ENCODE peak calls at places on chromosomes 13 and 19, in seven cellular contexts. One of them, this sample, is unnamed.
A peak's percentile ranks its signal among the peaks of the same experiment; 100 is the strongest.

GRCh38 chr19:35757749-35758608 is at the start of gene PROSER3:
- DNase-seq in body of pancreas: peak; percentile 98
- DNase-seq in IMR-90: peak; percentile 100
- DNase-seq in Peyer's patch: peak; percentile 99
- DNase-seq in dorsolateral prefrontal cortex: peak; percentile 99
- DNase-seq in HFF-Myc: peak; percentile 100
- DNase-seq in nephron progenitor cell: peak; percentile 97
- DNase-seq in this sample: peak; percentile 93

GRCh38 chr19:6238643-6239281 is 41.0 kb downstream of the MLLT1 start:
- DNase-seq in body of pancreas: peak; percentile 57
- DNase-seq in IMR-90: peak; percentile 34
- DNase-seq in Peyer's patch: peak; percentile 50
- DNase-seq in dorsolateral prefrontal cortex: no peak
- DNase-seq in HFF-Myc: no peak
- DNase-seq in nephron progenitor cell: no peak
- DNase-seq in this sample: no peak

GRCh38 chr13:109874921-109875454 is 88.6 kb upstream of the IRS2 start:
- DNase-seq in body of pancreas: no peak
- DNase-seq in IMR-90: peak; percentile 48
- DNase-seq in Peyer's patch: no peak
- DNase-seq in dorsolateral prefrontal cortex: no peak
- DNase-seq in HFF-Myc: no peak
- DNase-seq in nephron progenitor cell: no peak
- DNase-seq in this sample: no peak

GRCh38 chr13:100510208-100510997 is 78.2 kb downstream of the GGACT start:
- DNase-seq in body of pancreas: no peak
- DNase-seq in IMR-90: no peak
- DNase-seq in Peyer's patch: no peak
- DNase-seq in dorsolateral prefrontal cortex: no peak
- DNase-seq in HFF-Myc: no peak
- DNase-seq in nephron progenitor cell: no peak
- DNase-seq in this sample: no peak

GRCh38 chr13:24692541-24692940 is 12.3 kb downstream of the ATP12A start:
- DNase-seq in body of pancreas: no peak
- DNase-seq in IMR-90: peak; percentile 8
- DNase-seq in Peyer's patch: no peak
- DNase-seq in dorsolateral prefrontal cortex: no peak
- DNase-seq in HFF-Myc: no peak
- DNase-seq in nephron progenitor cell: no peak
- DNase-seq in this sample: no peak

GRCh38 chr19:8209965-8210659 is 942 bp downstream of the CERS4 start:
- DNase-seq in body of pancreas: no peak
- DNase-seq in IMR-90: no peak
- DNase-seq in Peyer's patch: no peak
- DNase-seq in dorsolateral prefrontal cortex: no peak
- DNase-seq in HFF-Myc: no peak
- DNase-seq in nephron progenitor cell: peak; percentile 47
- DNase-seq in this sample: peak; percentile 41

GRCh38 chr19:9329999-9330398 is 6.0 kb downstream of the ZNF559 start:
- DNase-seq in body of pancreas: no peak
- DNase-seq in IMR-90: no peak
- DNase-seq in Peyer's patch: no peak
- DNase-seq in dorsolateral prefrontal cortex: no peak
- DNase-seq in HFF-Myc: no peak
- DNase-seq in nephron progenitor cell: no peak
- DNase-seq in this sample: no peak

GRCh38 chr19:4295972-4296771 is 6.0 kb downstream of the TMIGD2 start:
- DNase-seq in body of pancreas: peak; percentile 18
- DNase-seq in IMR-90: no peak
- DNase-seq in Peyer's patch: no peak
- DNase-seq in dorsolateral prefrontal cortex: peak; percentile 66
- DNase-seq in HFF-Myc: no peak
- DNase-seq in nephron progenitor cell: no peak
- DNase-seq in this sample: no peak

GRCh38 chr13:34678154-34678553 is 263.9 kb upstream of the NBEA start:
- DNase-seq in body of pancreas: no peak
- DNase-seq in IMR-90: no peak
- DNase-seq in Peyer's patch: no peak
- DNase-seq in dorsolateral prefrontal cortex: no peak
- DNase-seq in HFF-Myc: no peak
- DNase-seq in nephron progenitor cell: no peak
- DNase-seq in this sample: no peak

GRCh38 chr19:49809155-49809986 is 3.7 kb downstream of the FUZ start:
- DNase-seq in body of pancreas: peak; percentile 72
- DNase-seq in IMR-90: no peak
- DNase-seq in Peyer's patch: no peak
- DNase-seq in dorsolateral prefrontal cortex: peak; percentile 52
- DNase-seq in HFF-Myc: no peak
- DNase-seq in nephron progenitor cell: peak; percentile 61
- DNase-seq in this sample: peak; percentile 45

GRCh38 chr19:31438401-31439269 is 89.4 kb upstream of the TSHZ3 start:
- DNase-seq in body of pancreas: no peak
- DNase-seq in IMR-90: no peak
- DNase-seq in Peyer's patch: no peak
- DNase-seq in dorsolateral prefrontal cortex: no peak
- DNase-seq in HFF-Myc: no peak
- DNase-seq in nephron progenitor cell: no peak
- DNase-seq in this sample: no peak

GRCh38 chr13:31100721-31101120 is 61.0 kb downstream of the HSPH1 start:
- DNase-seq in body of pancreas: no peak
- DNase-seq in IMR-90: no peak
- DNase-seq in Peyer's patch: no peak
- DNase-seq in dorsolateral prefrontal cortex: no peak
- DNase-seq in HFF-Myc: no peak
- DNase-seq in nephron progenitor cell: no peak
- DNase-seq in this sample: no peak

GRCh38 chr19:56291857-56292256 is 19.3 kb downstream of the EDDM13 start:
- DNase-seq in body of pancreas: no peak
- DNase-seq in IMR-90: no peak
- DNase-seq in Peyer's patch: no peak
- DNase-seq in dorsolateral prefrontal cortex: no peak
- DNase-seq in HFF-Myc: no peak
- DNase-seq in nephron progenitor cell: no peak
- DNase-seq in this sample: no peak

GRCh38 chr13:75871059-75871458 is 234.9 kb downstream of the LMO7 start:
- DNase-seq in body of pancreas: no peak
- DNase-seq in IMR-90: no peak
- DNase-seq in Peyer's patch: no peak
- DNase-seq in dorsolateral prefrontal cortex: no peak
- DNase-seq in HFF-Myc: no peak
- DNase-seq in nephron progenitor cell: no peak
- DNase-seq in this sample: no peak

GRCh38 chr19:28436320-28436719 is 776.6 kb downstream of the UQCRFS1 start:
- DNase-seq in body of pancreas: no peak
- DNase-seq in IMR-90: no peak
- DNase-seq in Peyer's patch: no peak
- DNase-seq in dorsolateral prefrontal cortex: no peak
- DNase-seq in HFF-Myc: no peak
- DNase-seq in nephron progenitor cell: no peak
- DNase-seq in this sample: no peak

GRCh38 chr13:78680064-78680463 is 21.1 kb upstream of the OBI1 start:
- DNase-seq in body of pancreas: no peak
- DNase-seq in IMR-90: no peak
- DNase-seq in Peyer's patch: no peak
- DNase-seq in dorsolateral prefrontal cortex: no peak
- DNase-seq in HFF-Myc: no peak
- DNase-seq in nephron progenitor cell: no peak
- DNase-seq in this sample: no peak

DNA sequence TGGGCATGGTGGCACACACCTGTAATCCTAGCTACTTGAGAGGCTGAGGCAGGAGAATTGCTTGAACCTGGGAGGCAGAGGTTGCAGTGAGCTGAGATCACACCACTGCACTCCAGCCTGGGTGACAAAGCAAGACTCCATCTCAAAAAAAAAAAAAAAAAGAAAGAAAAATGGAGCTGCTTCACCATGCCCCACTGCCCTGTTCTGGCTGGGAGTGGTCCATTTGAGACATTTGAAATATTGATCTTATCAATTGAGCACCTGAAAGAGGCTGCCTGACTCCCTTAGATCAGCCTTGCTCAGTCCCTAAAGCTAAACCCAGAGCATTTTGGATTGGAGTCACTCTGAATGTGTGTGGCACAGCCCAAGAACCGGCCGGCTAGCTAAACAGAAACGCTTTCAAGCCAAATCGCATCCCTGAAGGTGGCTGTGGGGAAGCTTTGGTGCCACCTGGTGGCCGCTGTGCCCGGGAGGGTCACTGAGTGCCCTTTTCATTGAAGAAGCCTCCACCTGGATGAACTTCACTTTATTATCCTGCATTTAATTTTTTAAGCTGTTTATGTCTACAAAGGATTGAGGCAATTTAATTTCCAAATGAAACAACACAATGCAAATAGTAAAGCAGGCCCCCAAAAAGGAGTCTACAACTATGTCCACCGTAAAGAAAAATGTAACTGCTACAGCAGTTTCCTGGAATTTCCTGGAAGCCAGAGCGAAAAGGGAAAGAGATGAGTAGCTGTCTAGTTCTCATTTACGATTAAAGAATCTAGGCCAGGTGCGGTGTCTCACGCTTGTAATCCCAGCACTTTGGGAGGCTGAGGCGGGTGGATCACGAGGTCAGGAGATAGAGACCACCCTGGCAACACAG is 53.1 kb upstream of the SERPINE3 start:
- DNase-seq in body of pancreas: peak; percentile 87
- DNase-seq in IMR-90: peak; percentile 43
- DNase-seq in Peyer's patch: peak; percentile 80
- DNase-seq in dorsolateral prefrontal cortex: peak; percentile 91
- DNase-seq in HFF-Myc: peak; percentile 30
- DNase-seq in nephron progenitor cell: peak; percentile 85
- DNase-seq in this sample: peak; percentile 87
- TF ChIP-seq CTCF in body of pancreas: peak; percentile 83
- TF ChIP-seq CTCF in IMR-90: peak; percentile 81
- TF ChIP-seq CTCF in Peyer's patch: peak; percentile 41
- TF ChIP-seq CTCF in dorsolateral prefrontal cortex: peak; percentile 98
- TF ChIP-seq CTCF in HFF-Myc: peak; percentile 97
- TF ChIP-seq CTCF in nephron progenitor cell: peak; percentile 91
- TF ChIP-seq CTCF in this sample: peak; percentile 84

GRCh38 chr13:41199061-41199460 is 4.7 kb upstream of the KBTBD7 start:
- DNase-seq in body of pancreas: no peak
- DNase-seq in IMR-90: no peak
- DNase-seq in Peyer's patch: no peak
- DNase-seq in dorsolateral prefrontal cortex: no peak
- DNase-seq in HFF-Myc: no peak
- DNase-seq in nephron progenitor cell: no peak
- DNase-seq in this sample: no peak

GRCh38 chr13:41196011-41196410 is 1.6 kb upstream of the KBTBD7 start:
- DNase-seq in body of pancreas: no peak
- DNase-seq in IMR-90: no peak
- DNase-seq in Peyer's patch: no peak
- DNase-seq in dorsolateral prefrontal cortex: no peak
- DNase-seq in HFF-Myc: no peak
- DNase-seq in nephron progenitor cell: no peak
- DNase-seq in this sample: no peak

GRCh38 chr13:41196620-41197019 is 2.3 kb upstream of the KBTBD7 start:
- DNase-seq in body of pancreas: no peak
- DNase-seq in IMR-90: no peak
- DNase-seq in Peyer's patch: no peak
- DNase-seq in dorsolateral prefrontal cortex: no peak
- DNase-seq in HFF-Myc: no peak
- DNase-seq in nephron progenitor cell: no peak
- DNase-seq in this sample: no peak

GRCh38 chr13:41193469-41193868 is 900 bp downstream of the KBTBD7 start:
- DNase-seq in body of pancreas: no peak
- DNase-seq in IMR-90: no peak
- DNase-seq in Peyer's patch: no peak
- DNase-seq in dorsolateral prefrontal cortex: no peak
- DNase-seq in HFF-Myc: no peak
- DNase-seq in nephron progenitor cell: no peak
- DNase-seq in this sample: no peak

DNA sequence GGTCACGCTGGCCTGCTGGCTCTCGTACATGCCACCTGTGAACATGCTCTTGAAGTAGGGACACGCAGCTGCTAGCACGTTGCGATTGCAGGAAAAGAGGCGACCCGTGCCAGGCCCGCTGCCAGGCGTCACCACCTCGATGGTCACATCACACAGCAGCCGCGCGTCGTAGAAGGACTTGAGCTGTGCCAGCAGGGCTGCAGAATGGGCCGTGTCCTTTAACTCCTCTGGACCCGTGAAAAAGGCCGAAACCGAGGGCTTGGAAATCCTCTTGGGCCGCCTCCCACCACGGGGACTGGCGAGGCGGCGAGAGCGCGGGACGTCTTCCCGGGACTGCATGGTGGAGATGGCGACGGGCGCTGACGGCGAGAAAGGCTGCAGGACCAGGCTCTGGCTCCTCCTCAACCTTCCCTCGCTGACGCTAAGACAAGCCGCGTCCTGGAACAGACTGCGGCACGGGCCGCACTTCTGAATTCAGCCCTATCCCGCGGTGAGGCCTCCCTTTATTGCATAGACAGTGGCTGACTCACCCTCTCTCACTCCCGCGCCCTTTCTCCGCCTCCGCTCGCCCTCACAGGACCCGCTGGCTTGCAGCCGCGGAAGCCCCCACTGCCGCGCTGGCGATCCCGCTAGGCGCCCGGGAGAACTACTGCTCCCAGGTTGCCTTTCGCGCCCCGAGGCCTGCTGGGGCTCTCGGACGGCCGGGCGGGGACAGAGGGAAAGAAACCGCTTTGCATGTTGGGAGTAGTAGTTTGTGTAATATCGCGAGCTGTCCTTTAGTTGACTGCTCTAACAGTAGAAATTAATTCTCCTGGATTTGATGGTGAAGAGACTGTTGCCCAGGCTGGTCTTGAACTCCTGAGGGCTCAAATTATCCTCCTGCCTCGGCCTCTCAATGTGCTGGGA is at the start of gene KBTBD7:
- DNase-seq in body of pancreas: peak; percentile 93
- DNase-seq in IMR-90: peak; percentile 98
- DNase-seq in Peyer's patch: peak; percentile 93
- DNase-seq in dorsolateral prefrontal cortex: peak; percentile 93
- DNase-seq in HFF-Myc: peak; percentile 87
- DNase-seq in nephron progenitor cell: peak; percentile 89
- DNase-seq in this sample: peak; percentile 91
- TF ChIP-seq CTCF in body of pancreas: no peak
- TF ChIP-seq CTCF in IMR-90: no peak
- TF ChIP-seq CTCF in Peyer's patch: no peak
- TF ChIP-seq CTCF in dorsolateral prefrontal cortex: peak; percentile 38
- TF ChIP-seq CTCF in HFF-Myc: no peak
- TF ChIP-seq CTCF in nephron progenitor cell: no peak
- TF ChIP-seq CTCF in this sample: no peak

DNA sequence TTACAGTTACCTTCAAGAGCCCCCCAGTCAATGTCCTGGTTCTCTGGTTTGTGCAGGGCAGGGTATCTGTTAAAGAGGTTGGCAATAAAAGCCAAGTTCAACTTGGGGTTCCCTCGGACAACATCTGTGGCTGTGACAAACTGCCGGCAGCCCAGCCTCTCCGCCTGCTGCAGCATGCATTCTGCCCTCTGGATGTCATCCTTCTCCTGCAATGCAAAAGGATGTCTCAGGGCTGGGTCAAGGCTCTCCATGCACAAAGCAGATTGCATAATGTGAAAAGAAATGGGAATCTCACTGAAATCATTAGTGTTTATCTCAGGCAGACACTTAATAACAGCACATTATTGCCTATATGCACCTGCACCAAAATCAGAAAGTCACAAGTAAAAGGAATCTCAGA is 35.1 kb downstream of the LCP1 start:
- DNase-seq in body of pancreas: no peak
- DNase-seq in IMR-90: no peak
- DNase-seq in Peyer's patch: no peak
- DNase-seq in dorsolateral prefrontal cortex: no peak
- DNase-seq in HFF-Myc: no peak
- DNase-seq in nephron progenitor cell: peak; percentile 32
- DNase-seq in this sample: peak; percentile 28
- TF ChIP-seq CTCF in body of pancreas: no peak
- TF ChIP-seq CTCF in IMR-90: no peak
- TF ChIP-seq CTCF in Peyer's patch: no peak
- TF ChIP-seq CTCF in dorsolateral prefrontal cortex: peak; percentile 53
- TF ChIP-seq CTCF in HFF-Myc: peak; percentile 19
- TF ChIP-seq CTCF in nephron progenitor cell: peak; percentile 17
- TF ChIP-seq CTCF in this sample: no peak

GRCh38 chr19:11251650-11252314 is 10.5 kb downstream of the DOCK6 start:
- DNase-seq in body of pancreas: no peak
- DNase-seq in IMR-90: no peak
- DNase-seq in Peyer's patch: no peak
- DNase-seq in dorsolateral prefrontal cortex: no peak
- DNase-seq in HFF-Myc: no peak
- DNase-seq in nephron progenitor cell: no peak
- DNase-seq in this sample: no peak
- TF ChIP-seq CTCF in body of pancreas: no peak
- TF ChIP-seq CTCF in IMR-90: no peak
- TF ChIP-seq CTCF in Peyer's patch: no peak
- TF ChIP-seq CTCF in dorsolateral prefrontal cortex: no peak
- TF ChIP-seq CTCF in HFF-Myc: no peak
- TF ChIP-seq CTCF in nephron progenitor cell: no peak
- TF ChIP-seq CTCF in this sample: no peak